ENCODE peak calls at places on chromosome 22, in eight cellular contexts. P is AG04450, X is GM23338, K is fibroblast of the aortic adventitia, D is cardiac muscle cell, I is left ventricle myocardium inferior, N is A549, J is pancreas. T is an unnamed sample.

GRCh38 chr22:49350441-49351121 is 477.1 kb downstream of the BRD1 start:
- DNase-seq in I (no peak), X (no peak), K (no peak), J (no peak), P (no peak), N (no peak), D (no peak), T (no peak)

GRCh38 chr22:32880061-32880460 is 78.6 kb downstream of the TIMP3 start:
- DNase-seq in K (peak), X (no peak), J (no peak), D (no peak), I (no peak), N (no peak), P (peak), T (no peak)

GRCh38 chr22:45159652-45160462 is 3.9 kb upstream of the NUP50 start:
- DNase-seq in P (no peak), D (no peak), K (peak), I (no peak), J (no peak), N (peak), X (peak), T (peak)

GRCh38 chr22:44926124-44926475 is 83.7 kb downstream of the PHF21B start:
- DNase-seq in X (no peak), K (no peak), I (peak), J (no peak), D (no peak), N (no peak), P (no peak), T (no peak)

GRCh38 chr22:24200616-24201212 is 19.4 kb downstream of the SUSD2 start:
- DNase-seq in K (peak), P (no peak), N (peak), D (no peak), I (no peak), X (no peak), J (no peak), T (no peak)

GRCh38 chr22:31929126-31929928 is 15.0 kb upstream of the YWHAH start:
- DNase-seq in D (no peak), K (no peak), P (peak), J (no peak), N (no peak), I (peak), X (no peak), T (no peak)

GRCh38 chr22:41772198-41772597 is 28.3 kb upstream of the CCDC134 start:
- DNase-seq in J (no peak), P (no peak), X (no peak), N (no peak), D (no peak), I (no peak), K (no peak), T (no peak)

GRCh38 chr22:21698430-21699329 is 32.9 kb downstream of the PPIL2 start:
- DNase-seq in D (no peak), N (no peak), P (no peak), J (no peak), I (peak), X (peak), K (no peak), T (no peak)

GRCh38 chr22:20099099-20099711 is 16.7 kb upstream of the RANBP1 start:
- DNase-seq in P (no peak), I (no peak), K (no peak), J (peak), X (no peak), N (no peak), D (no peak), T (no peak)

GRCh38 chr22:48800036-48800885 is 1027.4 kb downstream of the BRD1 start:
- DNase-seq in I (no peak), K (no peak), D (no peak), X (no peak), P (no peak), N (no peak), J (no peak), T (no peak)

GRCh38 chr22:20829735-20830134 is 28.9 kb downstream of the PI4KA start:
- DNase-seq in J (no peak), I (no peak), K (no peak), X (no peak), N (no peak), P (no peak), D (no peak), T (no peak)

GRCh38 chr22:42626951-42627625 is 12.4 kb upstream of the POLDIP3 start:
- DNase-seq in J (no peak), N (no peak), X (no peak), I (no peak), P (no peak), D (no peak), K (no peak), T (no peak)

GRCh38 chr22:19759459-19759993 is 1.1 kb upstream of the TBX1 start:
- DNase-seq in I (no peak), N (no peak), X (peak), K (no peak), P (no peak), D (no peak), J (no peak), T (no peak)

GRCh38 chr22:20396639-20397038 is 2.7 kb downstream of the ZNF74 start:
- DNase-seq in J (no peak), N (no peak), P (no peak), I (no peak), K (peak), X (no peak), D (no peak), T (no peak)

GRCh38 chr22:43827336-43827735 is 15.2 kb upstream of the EFCAB6 start:
- DNase-seq in P (no peak), J (no peak), N (no peak), K (no peak), X (no peak), D (no peak), I (no peak), T (no peak)

GRCh38 chr22:19578180-19579004 is 54.2 kb upstream of the CLDN5 start:
- DNase-seq in D (no peak), P (no peak), N (no peak), J (no peak), K (no peak), X (no peak), I (no peak), T (no peak)

GRCh38 chr22:27487600-27488450 is 313.7 kb downstream of the MN1 start:
- DNase-seq in I (no peak), D (no peak), K (peak), J (peak), X (no peak), P (no peak), N (no peak), T (no peak)

GRCh38 chr22:37162221-37163095 is 12.7 kb upstream of the IL2RB start:
- DNase-seq in D (no peak), J (no peak), P (no peak), X (no peak), K (no peak), N (no peak), I (no peak), T (no peak)
- TF ChIP-seq CTCF in D (no peak), J (no peak), P (no peak), X (no peak), K (no peak), N (no peak), I (no peak), T (no peak)

DNA sequence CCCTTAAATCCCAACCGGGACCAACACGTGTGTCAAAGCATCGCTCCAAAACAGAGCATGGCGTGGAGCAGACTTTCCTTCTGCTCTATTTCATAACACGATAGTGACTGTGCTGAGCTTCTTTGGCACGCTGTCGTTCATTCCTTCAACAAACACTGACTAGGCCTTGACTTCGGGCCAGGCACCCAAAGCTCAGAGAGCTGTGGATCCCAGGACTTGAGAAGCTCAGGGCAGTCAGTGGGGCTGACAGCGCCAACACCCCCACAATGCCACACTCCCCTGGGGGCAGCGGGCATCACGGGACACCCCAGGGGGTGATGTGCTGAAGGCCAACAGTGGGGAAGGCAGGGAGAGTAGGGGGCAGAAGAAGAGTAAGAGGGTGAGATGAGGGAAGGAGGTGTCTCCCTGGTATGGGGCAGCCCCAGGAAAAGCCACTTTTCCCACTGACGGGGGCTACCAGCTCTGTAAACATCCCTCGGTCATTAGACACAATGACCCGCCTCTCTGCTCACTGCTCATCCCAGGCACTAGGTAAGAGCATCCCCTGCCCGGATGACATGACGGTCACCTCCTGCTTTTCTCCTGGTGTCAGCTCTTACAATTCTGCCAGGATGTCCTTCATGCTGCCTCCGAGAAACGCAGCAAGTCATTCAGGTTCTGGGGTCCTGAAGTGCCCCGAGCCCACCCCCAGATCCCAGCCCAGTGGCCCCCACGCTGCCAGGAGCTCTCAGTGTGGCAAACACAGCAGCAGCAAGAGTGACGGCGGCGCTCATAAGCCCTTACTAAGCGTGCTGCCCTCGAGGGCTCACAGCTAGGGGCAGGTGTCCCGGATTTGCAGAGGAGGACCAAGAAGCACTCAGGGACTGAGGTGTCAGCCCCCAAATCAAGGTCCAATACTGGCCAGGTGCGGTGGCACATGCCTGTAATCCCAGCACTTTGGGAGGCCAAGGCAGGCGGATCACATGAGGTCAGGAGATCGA is 25.7 kb downstream of the CELSR1 start:
- DNase-seq in D (no peak), J (no peak), X (no peak), I (no peak), K (peak), N (no peak), P (no peak), T (no peak)
- H3K4me3 ChIP-seq in D (no peak), J (no peak), X (no peak), I (no peak), K (no peak), N (no peak), P (no peak), T (no peak)

DNA sequence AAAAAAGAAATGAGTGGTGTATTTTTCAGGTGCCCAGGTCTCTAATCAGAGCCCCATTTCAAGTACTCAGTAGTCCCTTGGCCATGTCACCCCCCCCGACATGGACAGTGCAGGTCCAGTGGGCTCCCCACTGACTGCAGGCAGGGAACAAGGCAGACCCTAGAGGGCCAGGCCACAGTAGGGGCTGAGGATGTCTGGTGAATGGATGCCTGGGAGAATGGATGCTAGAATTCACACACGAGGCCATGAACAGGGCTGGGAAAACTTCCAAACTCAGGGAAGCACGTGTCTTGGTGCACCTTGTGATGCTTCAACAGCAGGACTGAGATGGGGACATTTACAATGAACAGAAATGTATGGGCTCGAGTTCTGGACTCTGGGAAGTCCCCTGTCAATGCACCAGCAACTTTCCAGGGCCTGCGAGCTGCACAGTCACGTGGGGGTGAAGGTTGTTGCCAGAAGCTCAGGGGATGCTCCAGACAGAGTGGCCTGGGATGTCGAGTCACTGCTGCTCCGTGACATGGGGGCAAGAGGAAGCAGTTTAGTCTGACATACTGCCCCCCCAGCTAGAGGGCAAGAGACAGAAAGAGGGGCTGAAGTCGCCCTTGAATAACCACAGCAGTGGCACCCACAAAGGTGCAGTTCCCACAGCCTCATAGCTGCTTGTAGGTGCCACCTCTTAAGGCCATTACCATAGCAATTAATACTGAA is 3.1 kb downstream of the APOBEC3G start:
- DNase-seq in D (no peak), J (no peak), P (no peak), N (no peak), I (no peak), K (no peak), X (no peak), T (no peak)
- TF ChIP-seq CTCF in D (no peak), J (no peak), P (no peak), N (no peak), I (no peak), K (no peak), X (no peak), T (no peak)

GRCh38 chr22:23184764-23185113 is 4.4 kb downstream of the BCR start:
- DNase-seq in K (no peak), I (no peak), P (no peak), D (no peak), J (no peak), N (no peak), X (no peak), T (no peak)
- H3K4me3 ChIP-seq in K (no peak), I (no peak), P (no peak), D (no peak), J (no peak), N (no peak), X (peak), T (no peak)

DNA sequence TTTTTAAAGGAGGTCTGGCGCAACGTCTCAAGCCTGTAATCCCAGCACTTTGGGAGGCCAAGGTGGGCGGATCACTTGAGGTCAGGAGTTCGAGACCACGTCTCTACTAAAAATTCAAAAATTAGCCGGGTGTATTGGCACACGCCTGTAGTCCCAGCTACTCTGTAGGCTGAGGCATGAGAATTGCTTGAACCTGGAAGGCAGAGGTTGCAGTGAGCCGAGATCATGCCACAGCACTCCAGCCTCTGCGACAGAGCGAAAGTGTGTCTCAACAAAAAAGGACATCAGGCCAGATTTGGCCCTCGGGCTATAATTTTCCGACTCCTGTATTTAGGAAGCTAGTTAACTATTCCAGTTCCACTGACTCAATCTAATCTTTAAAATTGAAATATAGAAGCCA is 78.7 kb upstream of the SLC25A18 start:
- DNase-seq in P (no peak), J (no peak), D (no peak), X (no peak), K (no peak), I (no peak), N (no peak), T (no peak)
- TF ChIP-seq CTCF in P (no peak), J (no peak), D (no peak), X (no peak), K (no peak), I (no peak), N (no peak), T (no peak)

GRCh38 chr22:29071261-29072045 is 1.4 kb upstream of the KREMEN1 start:
- DNase-seq in N (no peak), J (peak), P (no peak), D (peak), X (peak), K (peak), I (no peak), T (no peak)

GRCh38 chr22:29073618-29074275 is 912 bp downstream of the KREMEN1 start:
- DNase-seq in P (no peak), K (peak), J (peak), D (peak), I (peak), N (no peak), X (peak), T (no peak)

GRCh38 chr22:29074276-29074625 is 1.4 kb downstream of the KREMEN1 start:
- DNase-seq in D (no peak), P (no peak), N (no peak), J (no peak), X (peak), I (no peak), K (no peak), T (no peak)

GRCh38 chr22:29072193-29072978 is 449 bp upstream of the KREMEN1 start:
- DNase-seq in K (peak), J (peak), D (peak), N (peak), P (no peak), I (peak), X (peak), T (peak)

GRCh38 chr22:29072979-29073617 is at the start of gene KREMEN1:
- DNase-seq in K (no peak), I (no peak), P (no peak), D (no peak), J (no peak), N (no peak), X (no peak), T (no peak)
- H3K4me3 ChIP-seq in K (peak), I (peak), P (peak), D (peak), J (peak), N (peak), X (peak), T (peak)

GRCh38 chr22:29700949-29701927 is 18.6 kb upstream of the CABP7 start:
- DNase-seq in I (no peak), P (no peak), N (peak), J (no peak), K (no peak), D (peak), X (peak), T (no peak)

GRCh38 chr22:29703595-29704195 is 16.1 kb upstream of the CABP7 start:
- DNase-seq in X (no peak), N (no peak), K (no peak), J (no peak), I (no peak), D (no peak), P (no peak), T (no peak)

GRCh38 chr22:29702931-29703594 is 16.7 kb upstream of the CABP7 start:
- DNase-seq in X (peak), K (no peak), J (no peak), P (no peak), N (no peak), I (peak), D (no peak), T (no peak)

GRCh38 chr22:29700206-29700948 is 19.4 kb upstream of the CABP7 start:
- DNase-seq in P (no peak), D (no peak), I (no peak), K (peak), J (no peak), X (no peak), N (no peak), T (no peak)

DNA sequence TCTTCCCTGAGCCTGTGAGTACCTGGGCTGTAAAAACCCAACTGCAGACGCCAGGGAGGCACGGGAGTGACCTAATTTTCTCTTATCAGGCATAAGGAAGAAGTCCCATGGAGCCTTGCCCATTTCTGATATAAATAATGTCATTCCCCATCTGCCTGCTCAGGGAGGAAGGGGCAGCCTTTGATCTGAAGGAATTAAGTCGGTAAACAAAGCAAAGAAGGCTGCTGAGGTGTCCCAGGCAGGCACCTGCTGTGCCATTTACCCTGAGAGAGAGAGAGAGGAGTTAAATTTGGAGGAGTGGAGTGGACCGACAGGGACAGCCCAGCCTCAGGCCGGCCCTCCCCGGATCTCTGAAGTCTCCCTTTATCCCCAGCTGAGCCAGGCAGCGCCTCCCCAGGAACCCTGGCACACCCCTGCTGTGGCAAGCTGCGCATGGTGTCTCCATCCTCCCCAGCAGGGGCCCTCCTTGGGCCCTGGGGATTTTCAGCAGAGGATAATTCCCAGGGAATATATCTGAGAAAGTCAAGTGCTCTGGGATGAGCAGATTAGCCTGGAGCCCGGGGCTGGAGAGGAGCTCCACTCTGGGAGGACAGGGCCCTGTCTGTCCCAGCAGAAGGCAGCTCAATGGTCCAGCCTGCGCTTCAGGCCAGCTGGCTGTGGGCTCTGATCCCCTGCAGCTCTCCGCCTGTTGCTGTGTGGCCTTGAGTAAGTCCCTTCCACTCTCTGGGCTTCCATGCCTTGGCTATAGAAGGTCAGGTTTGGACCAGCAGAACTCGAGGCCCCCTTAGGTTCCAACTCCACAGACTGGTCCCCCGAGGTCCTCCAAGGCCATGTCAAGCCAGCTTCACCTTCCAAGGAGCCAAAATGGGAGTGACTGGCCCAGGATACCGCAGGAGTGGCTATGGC is 17.5 kb upstream of the CABP7 start:
- DNase-seq in J (no peak), P (no peak), X (no peak), N (peak), K (no peak), D (no peak), I (no peak), T (peak)
- TF ChIP-seq CTCF in J (no peak), P (no peak), X (no peak), N (no peak), K (no peak), D (no peak), I (no peak), T (peak)

GRCh38 chr22:40180403-40180802 is 2.7 kb downstream of the TNRC6B start:
- DNase-seq in P (no peak), I (no peak), X (no peak), K (no peak), N (no peak), D (no peak), J (no peak), T (no peak)
- H3K4me3 ChIP-seq in P (peak), I (peak), X (peak), K (peak), N (no peak), D (no peak), J (no peak), T (peak)